ENCODE peak calls at places on chromosomes 4 and X, in nine cellular contexts. X is fibroblast of the aortic adventitia; W is WERI-Rb-1; H is CD8-positive, alpha-beta T cell; O is glutamatergic neuron; G is uterus; F is epithelial cell of proximal tubule; T is AG04450; N is suprapubic skin. A is an unnamed sample.

GRCh38 chrX:47200385-47201150 is 6.9 kb downstream of the UBA1 start:
- DNase-seq in H (no peak), G (no peak), W (no peak), N (no peak), T (no peak), F (no peak), X (peak), O (no peak), A (peak)

GRCh38 chr4:51836531-51836930 is 6.4 kb upstream of the DCUN1D4 start:
- DNase-seq in O (no peak), N (no peak), W (no peak), T (no peak), X (no peak), F (no peak), H (no peak), G (no peak), A (no peak)

GRCh38 chrX:131792356-131792749 is 230.7 kb upstream of the STK26 start:
- DNase-seq in W (peak), H (peak), N (no peak), G (peak), T (no peak), F (no peak), X (peak), O (no peak), A (peak)

GRCh38 chr4:5996641-5997040 is 21.6 kb downstream of the C4orf50 start:
- DNase-seq in G (no peak), N (peak), X (no peak), F (no peak), H (no peak), W (peak), T (no peak), O (no peak), A (no peak)

GRCh38 chr4:86928400-86929255 is 6.2 kb upstream of the AFF1 start:
- DNase-seq in O (no peak), H (no peak), F (no peak), T (no peak), G (no peak), W (no peak), N (no peak), X (no peak), A (no peak)

GRCh38 chr4:95556460-95556859 is 7.7 kb upstream of the UNC5C start:
- DNase-seq in O (no peak), W (no peak), X (no peak), N (no peak), T (no peak), F (peak), H (no peak), G (no peak), A (peak)

GRCh38 chrX:23662187-23662586 is 5.1 kb upstream of the PRDX4 start:
- DNase-seq in W (no peak), O (no peak), T (no peak), F (no peak), G (no peak), N (no peak), X (no peak), H (no peak), A (no peak)

GRCh38 chr4:27692098-27692679 is 831.5 kb downstream of the STIM2 start:
- DNase-seq in N (no peak), F (peak), W (peak), H (no peak), O (no peak), X (peak), T (no peak), G (no peak), A (peak)

GRCh38 chrX:64427787-64428186 is 32.5 kb upstream of the MTMR8 start:
- DNase-seq in T (no peak), O (no peak), X (no peak), F (no peak), N (no peak), G (no peak), H (no peak), W (no peak), A (no peak)

GRCh38 chr4:185721190-185721948 is 90.6 kb downstream of the SORBS2 start:
- DNase-seq in O (no peak), N (no peak), W (no peak), F (no peak), T (no peak), X (peak), G (no peak), H (no peak), A (peak)

GRCh38 chr4:62023633-62024032 is 823.5 kb downstream of the ADGRL3 start:
- DNase-seq in F (no peak), W (no peak), N (no peak), T (no peak), O (no peak), H (no peak), X (no peak), G (no peak), A (peak)

GRCh38 chr4:158259955-158260575 is 49.8 kb downstream of the TMEM144 start:
- DNase-seq in F (no peak), N (no peak), G (no peak), H (no peak), O (no peak), X (peak), W (no peak), T (no peak), A (peak)

GRCh38 chr4:24878256-24879016 is 34.4 kb downstream of the CCDC149 start:
- DNase-seq in H (no peak), N (no peak), O (no peak), G (no peak), W (no peak), X (no peak), T (no peak), F (no peak), A (no peak)
- TF ChIP-seq CTCF in H (no peak), N (no peak), O (no peak), G (no peak), W (no peak), X (no peak), T (no peak), F (no peak), A (no peak)

GRCh38 chrX:49915352-49916222 is 6.8 kb upstream of the CLCN5 start:
- DNase-seq in F (no peak), X (peak), W (peak), O (peak), H (peak), G (peak), T (peak), N (no peak), A (peak)
- TF ChIP-seq CTCF in F (peak), X (peak), W (peak), O (peak), H (peak), G (peak), T (peak), N (peak), A (peak)

GRCh38 chr4:113368056-113368455 is 318.6 kb downstream of the ANK2 start:
- DNase-seq in W (no peak), F (no peak), N (no peak), X (peak), T (peak), G (no peak), H (no peak), O (no peak), A (no peak)
- TF ChIP-seq CTCF in W (no peak), F (no peak), N (no peak), X (no peak), T (no peak), G (no peak), H (no peak), O (no peak), A (no peak)

GRCh38 chr4:55409468-55410171 is 13.9 kb downstream of the TMEM165 start:
- DNase-seq in W (no peak), O (peak), H (no peak), G (no peak), N (no peak), X (peak), F (no peak), T (no peak), A (no peak)
- TF ChIP-seq CTCF in W (peak), O (no peak), H (no peak), G (no peak), N (no peak), X (peak), F (peak), T (no peak), A (no peak)

DNA sequence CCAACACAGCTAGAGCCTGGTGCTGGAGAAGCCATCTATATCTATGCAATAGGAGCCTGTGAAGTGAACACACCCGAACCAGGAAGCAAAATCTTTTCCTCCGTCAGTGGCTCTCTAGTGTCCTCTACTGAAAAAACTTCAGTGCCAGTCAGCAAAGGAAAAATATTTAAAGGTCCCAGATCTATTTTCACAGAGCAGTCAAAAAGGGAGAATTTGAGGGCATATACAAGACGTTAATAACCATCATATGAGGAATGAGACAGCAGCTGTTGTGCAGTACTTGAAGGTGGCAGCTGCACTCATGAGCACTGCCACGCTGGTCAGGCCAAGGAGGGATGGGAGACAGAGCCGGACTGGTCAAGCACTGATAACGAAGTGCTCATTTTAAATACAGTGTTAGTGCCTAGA is 14.4 kb downstream of the MCUB start:
- DNase-seq in G (no peak), N (no peak), X (peak), T (no peak), H (no peak), O (no peak), F (no peak), W (no peak), A (peak)
- TF ChIP-seq CTCF in G (no peak), N (no peak), X (peak), T (peak), H (peak), O (no peak), F (peak), W (peak), A (no peak)

DNA sequence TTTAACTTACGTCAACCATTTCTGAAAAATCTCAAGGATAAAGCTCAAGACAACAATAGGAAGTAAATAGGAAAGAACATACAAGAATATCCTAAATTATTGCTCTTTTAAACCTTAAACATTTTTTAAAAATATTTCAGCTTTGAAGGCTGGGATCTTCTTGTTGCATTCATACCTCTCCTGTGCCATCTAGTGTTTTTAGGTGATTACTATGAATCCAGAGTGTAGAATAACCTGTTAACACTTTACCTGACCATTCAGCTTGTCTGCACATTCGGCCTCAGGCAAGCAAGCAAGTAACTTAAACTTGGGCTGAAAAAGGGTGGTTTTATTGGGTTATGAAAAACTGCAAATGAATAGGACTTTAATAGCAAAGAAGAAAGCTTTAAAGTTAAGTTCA is 507.8 kb upstream of the INTU start:
- DNase-seq in T (no peak), H (no peak), W (no peak), X (peak), F (no peak), N (no peak), G (no peak), O (no peak), A (peak)
- TF ChIP-seq CTCF in T (peak), H (no peak), W (peak), X (peak), F (peak), N (no peak), G (no peak), O (no peak), A (peak)

DNA sequence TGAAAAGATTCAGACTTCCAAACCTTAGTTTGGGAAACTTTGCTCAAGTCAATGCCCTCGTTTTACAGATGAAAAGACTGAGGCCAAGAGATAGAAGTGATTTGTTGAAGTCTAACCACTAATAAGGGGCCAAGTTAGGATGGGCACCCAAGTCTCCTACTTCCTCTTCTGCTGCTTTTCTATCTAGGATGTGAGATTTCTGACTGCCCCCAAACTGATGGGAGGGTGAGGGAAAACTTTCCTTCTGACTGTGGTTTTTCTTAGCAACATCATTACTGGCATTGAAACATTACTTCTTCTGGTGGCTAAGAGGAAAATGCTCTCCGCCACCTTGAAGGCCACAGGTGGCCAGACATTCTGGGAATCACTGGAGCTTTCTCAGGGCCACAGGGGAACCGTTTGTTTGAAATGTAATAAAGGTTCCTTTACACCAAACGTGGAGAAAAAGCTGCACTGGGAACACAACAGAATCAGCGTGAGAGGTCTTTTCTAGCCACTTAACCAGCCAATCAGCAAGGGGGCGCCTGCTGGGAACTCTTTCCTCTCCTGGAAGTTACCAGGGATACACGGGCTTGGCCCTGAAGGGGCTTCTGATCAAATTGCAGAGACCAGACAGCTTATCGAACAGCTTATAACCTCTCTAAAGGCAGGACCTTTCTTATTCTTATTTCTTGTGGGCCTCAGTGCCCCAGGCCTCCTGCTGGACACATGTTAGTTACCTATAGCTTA is 115.9 kb upstream of the TEX13D start:
- DNase-seq in W (no peak), G (no peak), H (no peak), X (no peak), O (peak), N (no peak), T (no peak), F (no peak), A (no peak)
- TF ChIP-seq CTCF in W (no peak), G (no peak), H (no peak), X (no peak), O (no peak), N (no peak), T (no peak), F (no peak), A (no peak)

GRCh38 chrX:67570839-67571238 is 27.0 kb downstream of the AR start:
- DNase-seq in W (no peak), G (no peak), O (no peak), T (no peak), N (no peak), H (no peak), F (no peak), X (no peak), A (no peak)
- TF ChIP-seq CTCF in W (no peak), G (no peak), O (no peak), T (no peak), N (no peak), H (no peak), F (no peak), X (no peak), A (no peak)

A was measured in MCF 10A.